ENCODE peak calls at places on chromosomes 4 and X, in eight cellular contexts. One of them, this sample, is unnamed.

GRCh38 chr4:71841336-71841735 is 57.5 kb upstream of the GC start:
- DNase-seq in kidney: no peak
- DNase-seq in A673: no peak
- DNase-seq in omental fat pad: no peak
- DNase-seq in GM10248: no peak
- DNase-seq in foreskin fibroblast: no peak
- DNase-seq in BJ: no peak
- DNase-seq in colonic mucosa: no peak
- DNase-seq in this sample: no peak

GRCh38 chr4:121189811-121190210 is 25.7 kb upstream of the TNIP3 start:
- DNase-seq in kidney: no peak
- DNase-seq in A673: no peak
- DNase-seq in omental fat pad: no peak
- DNase-seq in GM10248: peak; percentile 35
- DNase-seq in foreskin fibroblast: no peak
- DNase-seq in BJ: no peak
- DNase-seq in colonic mucosa: no peak
- DNase-seq in this sample: no peak

GRCh38 chrX:7054219-7055206 is 93.0 kb upstream of the STS start:
- DNase-seq in kidney: no peak
- DNase-seq in A673: no peak
- DNase-seq in omental fat pad: no peak
- DNase-seq in GM10248: no peak
- DNase-seq in foreskin fibroblast: no peak
- DNase-seq in BJ: no peak
- DNase-seq in colonic mucosa: no peak
- DNase-seq in this sample: no peak

GRCh38 chr4:32624943-32625603 is 1904.9 kb downstream of the PCDH7 start:
- DNase-seq in kidney: no peak
- DNase-seq in A673: no peak
- DNase-seq in omental fat pad: no peak
- DNase-seq in GM10248: no peak
- DNase-seq in foreskin fibroblast: peak; percentile 6
- DNase-seq in BJ: no peak
- DNase-seq in colonic mucosa: no peak
- DNase-seq in this sample: no peak

GRCh38 chrX:50072110-50072509 is 128.7 kb downstream of the AKAP4 start:
- DNase-seq in kidney: no peak
- DNase-seq in A673: no peak
- DNase-seq in omental fat pad: no peak
- DNase-seq in GM10248: no peak
- DNase-seq in foreskin fibroblast: no peak
- DNase-seq in BJ: no peak
- DNase-seq in colonic mucosa: no peak
- DNase-seq in this sample: no peak

GRCh38 chrX:30215357-30215843 is at the start of gene MAGEB2:
- DNase-seq in kidney: no peak
- DNase-seq in A673: no peak
- DNase-seq in omental fat pad: no peak
- DNase-seq in GM10248: no peak
- DNase-seq in foreskin fibroblast: no peak
- DNase-seq in BJ: no peak
- DNase-seq in colonic mucosa: no peak
- DNase-seq in this sample: no peak

GRCh38 chr4:71663780-71664179 is 120.1 kb downstream of the GC start:
- DNase-seq in kidney: no peak
- DNase-seq in A673: no peak
- DNase-seq in omental fat pad: no peak
- DNase-seq in GM10248: no peak
- DNase-seq in foreskin fibroblast: no peak
- DNase-seq in BJ: no peak
- DNase-seq in colonic mucosa: no peak
- DNase-seq in this sample: no peak

GRCh38 chrX:31629195-31629594 is 557.4 kb upstream of the FTHL17 start:
- DNase-seq in kidney: peak; percentile 10
- DNase-seq in A673: no peak
- DNase-seq in omental fat pad: no peak
- DNase-seq in GM10248: no peak
- DNase-seq in foreskin fibroblast: no peak
- DNase-seq in BJ: no peak
- DNase-seq in colonic mucosa: no peak
- DNase-seq in this sample: no peak

GRCh38 chr4:108512615-108513505 is 107.5 kb upstream of the RPL34 start:
- DNase-seq in kidney: peak; percentile 54
- DNase-seq in A673: peak; percentile 43
- DNase-seq in omental fat pad: no peak
- DNase-seq in GM10248: no peak
- DNase-seq in foreskin fibroblast: peak; percentile 80
- DNase-seq in BJ: no peak
- DNase-seq in colonic mucosa: peak; percentile 20
- DNase-seq in this sample: peak; percentile 16

GRCh38 chrX:68072016-68072415 is 361.3 kb downstream of the OPHN1 start:
- DNase-seq in kidney: no peak
- DNase-seq in A673: peak; percentile 2
- DNase-seq in omental fat pad: no peak
- DNase-seq in GM10248: no peak
- DNase-seq in foreskin fibroblast: peak; percentile 56
- DNase-seq in BJ: no peak
- DNase-seq in colonic mucosa: no peak
- DNase-seq in this sample: no peak

GRCh38 chrX:87808576-87809243 is 291.1 kb downstream of the KLHL4 start:
- DNase-seq in kidney: peak; percentile 53
- DNase-seq in A673: no peak
- DNase-seq in omental fat pad: no peak
- DNase-seq in GM10248: no peak
- DNase-seq in foreskin fibroblast: no peak
- DNase-seq in BJ: no peak
- DNase-seq in colonic mucosa: no peak
- DNase-seq in this sample: no peak

GRCh38 chr4:4569036-4569435 is 27.2 kb upstream of the STX18 start:
- DNase-seq in kidney: no peak
- DNase-seq in A673: no peak
- DNase-seq in omental fat pad: no peak
- DNase-seq in GM10248: no peak
- DNase-seq in foreskin fibroblast: peak; percentile 49
- DNase-seq in BJ: no peak
- DNase-seq in colonic mucosa: no peak
- DNase-seq in this sample: no peak

GRCh38 chr4:75698162-75698962 is 25.2 kb upstream of the G3BP2 start:
- DNase-seq in kidney: no peak
- DNase-seq in A673: no peak
- DNase-seq in omental fat pad: no peak
- DNase-seq in GM10248: peak; percentile 63
- DNase-seq in foreskin fibroblast: no peak
- DNase-seq in BJ: no peak
- DNase-seq in colonic mucosa: no peak
- DNase-seq in this sample: no peak

GRCh38 chr4:175767130-175767529 is 44.9 kb downstream of the GPM6A start:
- DNase-seq in kidney: no peak
- DNase-seq in A673: no peak
- DNase-seq in omental fat pad: no peak
- DNase-seq in GM10248: no peak
- DNase-seq in foreskin fibroblast: no peak
- DNase-seq in BJ: no peak
- DNase-seq in colonic mucosa: no peak
- DNase-seq in this sample: no peak

GRCh38 chrX:75603833-75604232 is 81.0 kb upstream of the ZDHHC15 start:
- DNase-seq in kidney: no peak
- DNase-seq in A673: peak; percentile 18
- DNase-seq in omental fat pad: no peak
- DNase-seq in GM10248: peak; percentile 28
- DNase-seq in foreskin fibroblast: peak; percentile 11
- DNase-seq in BJ: no peak
- DNase-seq in colonic mucosa: no peak
- DNase-seq in this sample: no peak

GRCh38 chr4:154049457-154050181 is 260.7 kb upstream of the SFRP2 start:
- DNase-seq in kidney: no peak
- DNase-seq in A673: peak; percentile 14
- DNase-seq in omental fat pad: no peak
- DNase-seq in GM10248: no peak
- DNase-seq in foreskin fibroblast: peak; percentile 76
- DNase-seq in BJ: peak; percentile 38
- DNase-seq in colonic mucosa: no peak
- DNase-seq in this sample: peak; percentile 66

GRCh38 chrX:68432648-68433047 is 647 bp downstream of the OPHN1 start:
- DNase-seq in kidney: no peak
- DNase-seq in A673: no peak
- DNase-seq in omental fat pad: no peak
- DNase-seq in GM10248: no peak
- DNase-seq in foreskin fibroblast: peak; percentile 36
- DNase-seq in BJ: no peak
- DNase-seq in colonic mucosa: no peak
- DNase-seq in this sample: no peak

GRCh38 chr4:56908206-56909082 is 744 bp downstream of the REST start:
- DNase-seq in kidney: peak; percentile 91
- DNase-seq in A673: peak; percentile 30
- DNase-seq in omental fat pad: peak; percentile 27
- DNase-seq in GM10248: peak; percentile 85
- DNase-seq in foreskin fibroblast: peak; percentile 88
- DNase-seq in BJ: no peak
- DNase-seq in colonic mucosa: peak; percentile 59
- DNase-seq in this sample: no peak

GRCh38 chrX:97027384-97027922 is 143.7 kb downstream of the RPA4 start:
- DNase-seq in kidney: no peak
- DNase-seq in A673: no peak
- DNase-seq in omental fat pad: no peak
- DNase-seq in GM10248: no peak
- DNase-seq in foreskin fibroblast: no peak
- DNase-seq in BJ: no peak
- DNase-seq in colonic mucosa: no peak
- DNase-seq in this sample: no peak

GRCh38 chrX:152061083-152061482 is 77.3 kb downstream of the MAGEA10 start:
- DNase-seq in kidney: no peak
- DNase-seq in A673: no peak
- DNase-seq in omental fat pad: no peak
- DNase-seq in GM10248: no peak
- DNase-seq in foreskin fibroblast: no peak
- DNase-seq in BJ: no peak
- DNase-seq in colonic mucosa: no peak
- DNase-seq in this sample: no peak

GRCh38 chr4:72383439-72383838 is 185.6 kb downstream of the ADAMTS3 start:
- DNase-seq in kidney: no peak
- DNase-seq in A673: no peak
- DNase-seq in omental fat pad: no peak
- DNase-seq in GM10248: no peak
- DNase-seq in foreskin fibroblast: peak; percentile 64
- DNase-seq in BJ: no peak
- DNase-seq in colonic mucosa: no peak
- DNase-seq in this sample: no peak

GRCh38 chr4:3465698-3466671 is 2.9 kb downstream of the DOK7 start:
- DNase-seq in kidney: peak; percentile 65
- DNase-seq in A673: no peak
- DNase-seq in omental fat pad: no peak
- DNase-seq in GM10248: no peak
- DNase-seq in foreskin fibroblast: no peak
- DNase-seq in BJ: no peak
- DNase-seq in colonic mucosa: no peak
- DNase-seq in this sample: no peak
- TF ChIP-seq CTCF in kidney: no peak
- TF ChIP-seq CTCF in A673: peak; percentile 24
- TF ChIP-seq CTCF in omental fat pad: no peak
- TF ChIP-seq CTCF in GM10248: no peak
- TF ChIP-seq CTCF in foreskin fibroblast: peak; percentile 29
- TF ChIP-seq CTCF in BJ: peak; percentile 40
- TF ChIP-seq CTCF in colonic mucosa: no peak
- TF ChIP-seq CTCF in this sample: no peak

GRCh38 chrX:95071621-95072020 is 1397.6 kb downstream of the FAM133A start:
- DNase-seq in kidney: no peak
- DNase-seq in A673: no peak
- DNase-seq in omental fat pad: no peak
- DNase-seq in GM10248: no peak
- DNase-seq in foreskin fibroblast: peak; percentile 53
- DNase-seq in BJ: no peak
- DNase-seq in colonic mucosa: no peak
- DNase-seq in this sample: no peak

GRCh38 chrX:95071052-95071451 is 1397.0 kb downstream of the FAM133A start:
- DNase-seq in kidney: no peak
- DNase-seq in A673: no peak
- DNase-seq in omental fat pad: no peak
- DNase-seq in GM10248: no peak
- DNase-seq in foreskin fibroblast: no peak
- DNase-seq in BJ: no peak
- DNase-seq in colonic mucosa: no peak
- DNase-seq in this sample: no peak

GRCh38 chrX:95076449-95076848 is 1402.4 kb downstream of the FAM133A start:
- DNase-seq in kidney: no peak
- DNase-seq in A673: peak; percentile 59
- DNase-seq in omental fat pad: no peak
- DNase-seq in GM10248: no peak
- DNase-seq in foreskin fibroblast: peak; percentile 38
- DNase-seq in BJ: no peak
- DNase-seq in colonic mucosa: no peak
- DNase-seq in this sample: no peak
- TF ChIP-seq CTCF in kidney: no peak
- TF ChIP-seq CTCF in A673: peak; percentile 72
- TF ChIP-seq CTCF in omental fat pad: no peak
- TF ChIP-seq CTCF in GM10248: peak; percentile 48
- TF ChIP-seq CTCF in foreskin fibroblast: peak; percentile 37
- TF ChIP-seq CTCF in BJ: peak; percentile 58
- TF ChIP-seq CTCF in colonic mucosa: peak; percentile 28
- TF ChIP-seq CTCF in this sample: peak; percentile 66

DNA sequence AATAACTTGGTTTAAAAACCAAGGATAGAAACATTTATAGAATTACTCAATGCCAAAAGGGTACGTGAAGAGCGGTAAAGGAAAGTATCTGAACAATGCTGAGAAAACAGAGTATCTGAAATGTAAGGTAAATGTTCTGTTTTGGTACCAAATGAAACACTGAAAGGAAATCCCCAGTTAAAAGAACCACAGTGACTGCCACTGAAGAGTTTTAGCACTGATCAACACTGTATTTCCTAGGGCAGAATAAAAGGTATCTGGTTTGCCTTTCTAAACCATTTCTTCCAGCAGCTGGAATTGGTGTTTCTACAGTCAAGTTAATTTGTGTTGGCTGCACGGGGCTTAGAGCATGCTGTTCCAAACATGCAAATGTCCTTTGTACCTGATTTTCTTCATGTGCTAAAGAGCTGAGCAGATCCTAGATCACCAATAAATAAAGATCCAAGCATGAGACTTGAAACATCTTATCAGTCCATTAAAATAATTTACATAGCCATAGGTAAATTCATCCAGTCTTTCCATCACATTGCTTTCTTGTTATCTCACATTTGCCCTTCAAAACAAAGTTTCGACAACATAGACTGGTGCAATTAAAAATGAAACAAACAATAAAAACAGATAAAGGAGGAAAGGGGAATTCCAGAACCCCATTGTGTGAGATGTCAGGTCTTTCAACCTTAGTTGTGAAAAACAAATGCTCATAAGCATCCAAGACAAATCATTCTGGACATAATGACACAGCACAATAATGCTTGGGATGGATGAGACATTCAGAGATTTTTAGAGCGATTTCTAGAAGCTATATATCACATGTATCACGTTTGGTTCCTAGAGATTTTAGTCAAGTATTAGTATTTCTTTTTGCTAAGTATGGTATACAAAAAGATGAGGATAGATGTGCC is 38.6 kb downstream of the MFAP3L start:
- DNase-seq in kidney: no peak
- DNase-seq in A673: no peak
- DNase-seq in omental fat pad: no peak
- DNase-seq in GM10248: no peak
- DNase-seq in foreskin fibroblast: no peak
- DNase-seq in BJ: no peak
- DNase-seq in colonic mucosa: no peak
- DNase-seq in this sample: no peak
- TF ChIP-seq CTCF in kidney: no peak
- TF ChIP-seq CTCF in A673: no peak
- TF ChIP-seq CTCF in omental fat pad: no peak
- TF ChIP-seq CTCF in GM10248: no peak
- TF ChIP-seq CTCF in foreskin fibroblast: no peak
- TF ChIP-seq CTCF in BJ: no peak
- TF ChIP-seq CTCF in colonic mucosa: no peak
- TF ChIP-seq CTCF in this sample: no peak

GRCh38 chr4:128709268-128709667 is 100.2 kb upstream of the JADE1 start:
- DNase-seq in kidney: no peak
- DNase-seq in A673: no peak
- DNase-seq in omental fat pad: no peak
- DNase-seq in GM10248: no peak
- DNase-seq in foreskin fibroblast: no peak
- DNase-seq in BJ: no peak
- DNase-seq in colonic mucosa: no peak
- DNase-seq in this sample: no peak
- TF ChIP-seq CTCF in kidney: no peak
- TF ChIP-seq CTCF in A673: no peak
- TF ChIP-seq CTCF in omental fat pad: no peak
- TF ChIP-seq CTCF in GM10248: no peak
- TF ChIP-seq CTCF in foreskin fibroblast: no peak
- TF ChIP-seq CTCF in BJ: no peak
- TF ChIP-seq CTCF in colonic mucosa: no peak
- TF ChIP-seq CTCF in this sample: no peak